ENCODE peak calls at places on chromosomes 12 and 14, in seven cellular contexts. O, C, A, H, N, D and W are unnamed samples.

GRCh38 chr12:49622501-49623141 is 740 bp upstream of the PRPF40B start:
- DNase-seq in A (no peak), C (no peak), O (no peak), D (no peak), H (no peak), N (peak; percentile 78), W (peak; percentile 77)

GRCh38 chr12:13343380-13343779 is 146.9 kb downstream of the EMP1 start:
- DNase-seq in H (no peak), C (peak; percentile 38), D (no peak), N (no peak), O (no peak), A (no peak), W (no peak)

GRCh38 chr12:542290-543113 is 82.8 kb downstream of the B4GALNT3 start:
- DNase-seq in A (no peak), D (no peak), O (no peak), N (no peak), H (no peak), C (no peak), W (no peak)

GRCh38 chr14:91277546-91278382 is 33.3 kb upstream of the GPR68 start:
- DNase-seq in A (no peak), D (no peak), H (no peak), C (no peak), N (no peak), O (no peak), W (no peak)

GRCh38 chr12:132156145-132156709 is 12.0 kb downstream of the NOC4L start:
- DNase-seq in C (no peak), D (no peak), A (no peak), H (no peak), N (no peak), O (no peak), W (no peak)

GRCh38 chr12:131390408-131391100 is 320.3 kb upstream of the SFSWAP start:
- DNase-seq in A (no peak), N (no peak), H (no peak), D (no peak), C (no peak), O (no peak), W (no peak)

GRCh38 chr12:121956041-121956341 is 37.6 kb downstream of the CFAP251 start:
- DNase-seq in A (no peak), D (no peak), N (no peak), O (no peak), H (no peak), C (no peak), W (no peak)

GRCh38 chr12:14777271-14777670 is 26.0 kb downstream of the WBP11 start:
- DNase-seq in A (no peak), N (no peak), D (peak; percentile 79), C (no peak), H (no peak), O (no peak), W (no peak)

GRCh38 chr14:71711619-71712018 is 220.6 kb upstream of the RGS6 start:
- DNase-seq in C (peak; percentile 93), O (no peak), H (no peak), A (no peak), N (no peak), D (no peak), W (no peak)

GRCh38 chr12:1947081-1947480 is 28.6 kb upstream of the CACNA2D4 start:
- DNase-seq in A (no peak), O (no peak), C (peak; percentile 48), H (no peak), N (no peak), D (no peak), W (no peak)

GRCh38 chr14:74932401-74932901 is 9.4 kb upstream of the RPS6KL1 start:
- DNase-seq in O (no peak), C (peak; percentile 71), H (no peak), N (no peak), A (no peak), D (no peak), W (no peak)